ENCODE peak calls at places on chromosomes 2 and 18, in seven cellular contexts. One of them, this sample, is unnamed.
A peak's percentile ranks its signal among the peaks of the same experiment; 100 is the strongest.

GRCh38 chr2:85710687-85711577 is 16.8 kb downstream of the GNLY start:
- DNase-seq in mesendoderm: no peak
- DNase-seq in neuronal stem cell: no peak
- DNase-seq in IMR-90: no peak
- DNase-seq in trophoblast cell: no peak
- DNase-seq in H9: peak; percentile 15
- DNase-seq in H1: no peak
- DNase-seq in this sample: peak; percentile 90

GRCh38 chr2:67833632-67834031 is 229.2 kb downstream of the C1D start:
- DNase-seq in mesendoderm: no peak
- DNase-seq in neuronal stem cell: no peak
- DNase-seq in IMR-90: no peak
- DNase-seq in trophoblast cell: no peak
- DNase-seq in H9: no peak
- DNase-seq in H1: no peak
- DNase-seq in this sample: no peak

GRCh38 chr2:128457716-128458115 is 139.0 kb upstream of the HS6ST1 start:
- DNase-seq in mesendoderm: no peak
- DNase-seq in neuronal stem cell: no peak
- DNase-seq in IMR-90: no peak
- DNase-seq in trophoblast cell: peak; percentile 21
- DNase-seq in H9: no peak
- DNase-seq in H1: no peak
- DNase-seq in this sample: no peak

GRCh38 chr18:12098389-12098788 is 4.7 kb downstream of the ANKRD62 start:
- DNase-seq in mesendoderm: no peak
- DNase-seq in neuronal stem cell: no peak
- DNase-seq in IMR-90: no peak
- DNase-seq in trophoblast cell: no peak
- DNase-seq in H9: no peak
- DNase-seq in H1: no peak
- DNase-seq in this sample: no peak

GRCh38 chr2:152635635-152636298 is 81.5 kb downstream of the PRPF40A start:
- DNase-seq in mesendoderm: peak; percentile 74
- DNase-seq in neuronal stem cell: peak; percentile 57
- DNase-seq in IMR-90: peak; percentile 53
- DNase-seq in trophoblast cell: peak; percentile 74
- DNase-seq in H9: peak; percentile 74
- DNase-seq in H1: peak; percentile 90
- DNase-seq in this sample: peak; percentile 64

GRCh38 chr2:231489990-231490389 is 25.7 kb upstream of the NCL start:
- DNase-seq in mesendoderm: peak; percentile 39
- DNase-seq in neuronal stem cell: no peak
- DNase-seq in IMR-90: no peak
- DNase-seq in trophoblast cell: peak; percentile 21
- DNase-seq in H9: no peak
- DNase-seq in H1: peak; percentile 82
- DNase-seq in this sample: no peak

GRCh38 chr2:238684362-238685326 is 163.2 kb upstream of the TWIST2 start:
- DNase-seq in mesendoderm: no peak
- DNase-seq in neuronal stem cell: no peak
- DNase-seq in IMR-90: peak; percentile 99
- DNase-seq in trophoblast cell: peak; percentile 98
- DNase-seq in H9: no peak
- DNase-seq in H1: no peak
- DNase-seq in this sample: peak; percentile 98

GRCh38 chr18:1252534-1252933 is 347.9 kb downstream of the ADCYAP1 start:
- DNase-seq in mesendoderm: no peak
- DNase-seq in neuronal stem cell: no peak
- DNase-seq in IMR-90: no peak
- DNase-seq in trophoblast cell: no peak
- DNase-seq in H9: no peak
- DNase-seq in H1: no peak
- DNase-seq in this sample: no peak

GRCh38 chr2:111227716-111228141 is 107.0 kb downstream of the BCL2L11 start:
- DNase-seq in mesendoderm: peak; percentile 93
- DNase-seq in neuronal stem cell: peak; percentile 12
- DNase-seq in IMR-90: peak; percentile 65
- DNase-seq in trophoblast cell: peak; percentile 40
- DNase-seq in H9: peak; percentile 41
- DNase-seq in H1: no peak
- DNase-seq in this sample: peak; percentile 54

GRCh38 chr2:88590998-88591613 is 36.2 kb downstream of the EIF2AK3 start:
- DNase-seq in mesendoderm: peak; percentile 77
- DNase-seq in neuronal stem cell: peak; percentile 41
- DNase-seq in IMR-90: peak; percentile 72
- DNase-seq in trophoblast cell: peak; percentile 84
- DNase-seq in H9: peak; percentile 40
- DNase-seq in H1: no peak
- DNase-seq in this sample: peak; percentile 73

GRCh38 chr2:66828876-66829275 is 394.0 kb downstream of the MEIS1 start:
- DNase-seq in mesendoderm: no peak
- DNase-seq in neuronal stem cell: no peak
- DNase-seq in IMR-90: no peak
- DNase-seq in trophoblast cell: no peak
- DNase-seq in H9: no peak
- DNase-seq in H1: no peak
- DNase-seq in this sample: no peak

GRCh38 chr2:10753156-10753555 is 31.7 kb downstream of the ATP6V1C2 start:
- DNase-seq in mesendoderm: no peak
- DNase-seq in neuronal stem cell: no peak
- DNase-seq in IMR-90: no peak
- DNase-seq in trophoblast cell: peak; percentile 18
- DNase-seq in H9: no peak
- DNase-seq in H1: no peak
- DNase-seq in this sample: no peak

GRCh38 chr18:61556862-61557261 is 223.6 kb downstream of the CDH20 start:
- DNase-seq in mesendoderm: peak; percentile 39
- DNase-seq in neuronal stem cell: no peak
- DNase-seq in IMR-90: no peak
- DNase-seq in trophoblast cell: no peak
- DNase-seq in H9: no peak
- DNase-seq in H1: no peak
- DNase-seq in this sample: no peak

GRCh38 chr18:24801011-24801410 is 340.6 kb downstream of the HRH4 start:
- DNase-seq in mesendoderm: no peak
- DNase-seq in neuronal stem cell: no peak
- DNase-seq in IMR-90: peak; percentile 58
- DNase-seq in trophoblast cell: no peak
- DNase-seq in H9: no peak
- DNase-seq in H1: no peak
- DNase-seq in this sample: peak; percentile 13

DNA sequence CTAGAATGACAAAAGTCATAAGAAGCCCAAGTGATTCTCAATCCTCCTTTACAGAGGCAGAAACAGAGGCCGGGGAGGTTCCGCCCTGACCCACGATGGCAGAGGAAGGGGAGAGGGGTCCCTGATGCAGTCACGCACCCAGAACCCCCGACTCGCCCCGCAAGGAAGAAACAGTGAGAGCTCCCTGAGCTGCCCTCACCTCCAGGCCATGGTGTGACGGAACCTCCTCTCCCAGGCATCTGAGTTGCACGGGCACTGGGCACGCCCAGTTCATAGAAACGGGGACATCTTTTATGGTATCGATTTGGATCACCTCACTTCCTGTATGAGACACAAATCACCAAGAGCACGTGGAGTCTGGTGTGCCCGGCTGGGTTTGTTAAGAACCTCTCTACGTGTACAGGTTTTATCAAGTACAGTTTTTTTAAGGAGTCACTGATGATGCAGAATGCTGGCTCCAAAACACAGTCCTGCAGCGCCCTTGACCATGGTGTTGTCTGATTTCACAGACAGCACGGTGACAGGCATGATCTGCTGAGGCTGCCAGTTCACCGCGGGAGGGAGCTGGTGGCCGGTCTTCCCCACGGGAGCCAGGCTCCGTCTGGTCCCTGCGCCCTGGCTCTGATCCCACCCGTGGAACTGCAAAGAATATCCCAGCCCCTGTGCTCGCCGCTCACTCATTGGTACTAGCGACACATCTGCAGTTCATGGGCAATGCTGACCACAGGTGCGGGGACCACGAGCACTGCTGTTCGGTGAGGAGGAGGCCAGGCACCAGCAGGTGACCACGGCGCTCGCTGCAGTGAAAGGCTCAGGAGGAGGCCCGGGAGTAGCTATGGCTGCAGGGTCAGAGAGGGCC is 35.6 kb downstream of the PXDN start:
- DNase-seq in mesendoderm: no peak
- DNase-seq in neuronal stem cell: no peak
- DNase-seq in IMR-90: peak; percentile 27
- DNase-seq in trophoblast cell: no peak
- DNase-seq in H9: no peak
- DNase-seq in H1: no peak
- DNase-seq in this sample: no peak
- H3K9ac ChIP-seq in mesendoderm: peak overlapping the region; percentile 56
- H3K9ac ChIP-seq in neuronal stem cell: no peak overlapping the region
- H3K9ac ChIP-seq in IMR-90: no peak overlapping the region
- H3K9ac ChIP-seq in trophoblast cell: no peak overlapping the region
- H3K9ac ChIP-seq in H9: no peak overlapping the region
- H3K9ac ChIP-seq in H1: no peak overlapping the region
- H3K9ac ChIP-seq in this sample: peak overlapping the region; percentile 66

GRCh38 chr2:121386707-121387106 is 101.7 kb upstream of the TFCP2L1 start:
- DNase-seq in mesendoderm: no peak
- DNase-seq in neuronal stem cell: no peak
- DNase-seq in IMR-90: peak; percentile 76
- DNase-seq in trophoblast cell: no peak
- DNase-seq in H9: no peak
- DNase-seq in H1: no peak
- DNase-seq in this sample: peak; percentile 60
- H3K79me1 ChIP-seq in mesendoderm: no peaks in the 10 kb centered on the region
- H3K79me1 ChIP-seq in neuronal stem cell: peaks cover 3% of the 10 kb centered on the region
- H3K79me1 ChIP-seq in IMR-90: peaks cover 5% of the 10 kb centered on the region
- H3K79me1 ChIP-seq in trophoblast cell: no peaks in the 10 kb centered on the region
- H3K79me1 ChIP-seq in H9: no peaks in the 10 kb centered on the region
- H3K79me1 ChIP-seq in H1: no peaks in the 10 kb centered on the region
- H3K79me1 ChIP-seq in this sample: peaks cover 15% of the 10 kb centered on the region

DNA sequence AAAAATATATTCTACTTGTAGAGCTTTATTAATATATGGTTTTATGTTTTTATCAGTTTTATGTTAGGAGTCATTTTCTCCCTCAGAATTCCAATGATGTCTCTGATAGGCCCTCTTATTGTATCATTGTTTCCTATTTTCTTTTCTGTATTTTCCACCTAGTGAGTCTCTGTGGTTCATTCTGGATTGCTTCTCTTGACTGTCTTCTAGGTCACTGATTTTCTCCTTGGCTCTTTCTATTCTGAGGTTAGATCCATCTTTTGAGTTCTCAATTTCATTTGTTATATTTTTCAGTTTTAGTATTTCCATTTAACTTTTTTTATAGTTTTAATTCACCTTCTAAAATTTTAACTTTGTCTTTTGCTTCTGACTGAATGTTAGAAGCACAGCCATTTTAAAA is 37.6 kb downstream of the EIF5B start:
- DNase-seq in mesendoderm: no peak
- DNase-seq in neuronal stem cell: no peak
- DNase-seq in IMR-90: no peak
- DNase-seq in trophoblast cell: no peak
- DNase-seq in H9: no peak
- DNase-seq in H1: no peak
- DNase-seq in this sample: no peak
- H3K9ac ChIP-seq in mesendoderm: no peak overlapping the region
- H3K9ac ChIP-seq in neuronal stem cell: no peak overlapping the region
- H3K9ac ChIP-seq in IMR-90: no peak overlapping the region
- H3K9ac ChIP-seq in trophoblast cell: no peak overlapping the region
- H3K9ac ChIP-seq in H9: no peak overlapping the region
- H3K9ac ChIP-seq in H1: no peak overlapping the region
- H3K9ac ChIP-seq in this sample: no peak overlapping the region

DNA sequence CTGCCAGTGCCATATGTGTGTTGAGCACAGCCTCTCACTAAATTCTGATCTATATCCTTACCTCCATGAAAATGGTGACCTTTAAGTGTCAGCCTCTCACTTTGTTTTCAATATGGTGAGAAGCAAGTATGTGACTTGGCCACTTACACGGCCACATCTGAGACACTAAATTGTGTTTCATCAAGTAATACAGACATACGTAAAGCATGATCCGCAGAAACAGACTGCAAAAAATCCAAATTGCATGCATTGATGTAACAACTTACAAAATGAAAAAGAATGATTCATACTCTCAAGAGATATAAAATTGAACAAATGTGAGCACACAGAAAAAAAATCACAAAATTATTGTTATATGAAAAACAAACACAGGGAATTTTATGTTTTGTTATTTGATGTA is 55.2 kb upstream of the UGP2 start:
- DNase-seq in mesendoderm: no peak
- DNase-seq in neuronal stem cell: no peak
- DNase-seq in IMR-90: no peak
- DNase-seq in trophoblast cell: no peak
- DNase-seq in H9: no peak
- DNase-seq in H1: no peak
- DNase-seq in this sample: no peak
- H3K79me1 ChIP-seq in mesendoderm: no peaks in the 10 kb centered on the region
- H3K79me1 ChIP-seq in neuronal stem cell: no peaks in the 10 kb centered on the region
- H3K79me1 ChIP-seq in IMR-90: no peaks in the 10 kb centered on the region
- H3K79me1 ChIP-seq in trophoblast cell: peaks cover 2% of the 10 kb centered on the region
- H3K79me1 ChIP-seq in H9: no peaks in the 10 kb centered on the region
- H3K79me1 ChIP-seq in H1: no peaks in the 10 kb centered on the region
- H3K79me1 ChIP-seq in this sample: no peaks in the 10 kb centered on the region

DNA sequence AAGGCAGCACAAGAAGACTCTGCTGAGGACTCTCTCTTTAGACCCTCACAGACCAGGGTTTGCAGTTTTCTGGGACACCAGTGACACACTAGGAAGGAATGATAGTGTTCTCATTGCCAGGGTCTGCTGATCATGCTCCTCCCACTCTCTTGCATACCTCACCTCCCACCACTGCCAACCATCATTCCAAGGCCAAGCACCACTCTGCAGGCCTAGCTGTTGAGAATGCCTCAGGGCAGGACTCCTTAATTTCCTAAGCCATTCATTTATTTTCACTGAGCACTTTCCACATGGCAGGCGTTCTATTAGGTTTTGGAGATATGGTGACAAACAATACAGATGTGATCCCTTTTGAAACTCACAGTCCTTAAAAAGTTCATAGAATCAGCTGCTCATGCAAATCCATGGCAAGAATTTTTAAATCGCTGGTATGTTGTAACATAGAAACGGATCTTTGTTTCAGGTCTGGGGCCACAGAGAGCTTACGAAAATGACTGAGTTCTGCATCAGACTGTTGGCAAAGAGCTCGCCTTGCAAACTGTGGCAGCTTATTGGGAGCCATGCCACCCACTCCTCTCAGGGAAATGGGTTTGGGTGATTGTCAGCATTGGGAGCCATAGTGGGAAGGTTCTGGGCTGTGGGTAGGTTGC is 78.5 kb downstream of the XDH start:
- DNase-seq in mesendoderm: peak; percentile 93
- DNase-seq in neuronal stem cell: no peak
- DNase-seq in IMR-90: peak; percentile 86
- DNase-seq in trophoblast cell: no peak
- DNase-seq in H9: no peak
- DNase-seq in H1: peak; percentile 26
- DNase-seq in this sample: peak; percentile 38
- H3K9ac ChIP-seq in mesendoderm: no peak overlapping the region
- H3K9ac ChIP-seq in neuronal stem cell: no peak overlapping the region
- H3K9ac ChIP-seq in IMR-90: no peak overlapping the region
- H3K9ac ChIP-seq in trophoblast cell: no peak overlapping the region
- H3K9ac ChIP-seq in H9: no peak overlapping the region
- H3K9ac ChIP-seq in H1: no peak overlapping the region
- H3K9ac ChIP-seq in this sample: no peak overlapping the region

GRCh38 chr2:120761911-120762310 is 26.2 kb downstream of the GLI2 start:
- DNase-seq in mesendoderm: no peak
- DNase-seq in neuronal stem cell: no peak
- DNase-seq in IMR-90: no peak
- DNase-seq in trophoblast cell: no peak
- DNase-seq in H9: peak; percentile 19
- DNase-seq in H1: no peak
- DNase-seq in this sample: no peak
- H3K79me1 ChIP-seq in mesendoderm: peaks cover 52% of the 10 kb centered on the region
- H3K79me1 ChIP-seq in neuronal stem cell: peaks cover 29% of the 10 kb centered on the region
- H3K79me1 ChIP-seq in IMR-90: peaks cover 20% of the 10 kb centered on the region
- H3K79me1 ChIP-seq in trophoblast cell: peaks cover 14% of the 10 kb centered on the region
- H3K79me1 ChIP-seq in H9: peaks cover 5% of the 10 kb centered on the region
- H3K79me1 ChIP-seq in H1: peaks cover 58% of the 10 kb centered on the region
- H3K79me1 ChIP-seq in this sample: peaks cover 55% of the 10 kb centered on the region

GRCh38 chr2:62293151-62293489 is 97.2 kb downstream of the B3GNT2 start:
- DNase-seq in mesendoderm: no peak
- DNase-seq in neuronal stem cell: no peak
- DNase-seq in IMR-90: no peak
- DNase-seq in trophoblast cell: no peak
- DNase-seq in H9: no peak
- DNase-seq in H1: no peak
- DNase-seq in this sample: no peak
- H3K9ac ChIP-seq in mesendoderm: no peak overlapping the region
- H3K9ac ChIP-seq in neuronal stem cell: peak overlapping the region; percentile 36
- H3K9ac ChIP-seq in IMR-90: no peak overlapping the region
- H3K9ac ChIP-seq in trophoblast cell: no peak overlapping the region
- H3K9ac ChIP-seq in H9: no peak overlapping the region
- H3K9ac ChIP-seq in H1: no peak overlapping the region
- H3K9ac ChIP-seq in this sample: peak overlapping the region; percentile 69